ENCODE peak calls at places on chromosomes 6 and 20, in ten cellular contexts. L is ovary, F is neuronal stem cell, G is left ventricle myocardium inferior, A is mesendoderm, C is left lung, U is PC-3, I is esophagus muscularis mucosa, O is kidney, P is upper lobe of left lung. D is an unnamed sample. For H3K36me3, the result is how much of the 10 kb centered on the place peaks cover.

GRCh38 chr20:43726333-43726732 is 469 bp downstream of the GTSF1L start:
- DNase-seq in I (no peak), A (no peak), F (no peak), L (no peak), P (no peak), G (no peak), C (no peak), U (no peak), O (no peak), D (no peak)

GRCh38 chr6:135522975-135523692 is 25.6 kb upstream of the AHI1 start:
- DNase-seq in U (peak), L (no peak), G (no peak), C (no peak), P (no peak), F (no peak), I (no peak), A (no peak), O (no peak), D (no peak)

GRCh38 chr20:420169-420620 is 12.1 kb downstream of the RBCK1 start:
- DNase-seq in O (no peak), P (peak), A (no peak), U (no peak), C (peak), L (no peak), I (no peak), G (no peak), F (no peak), D (no peak)

GRCh38 chr20:59566631-59567524 is 37.5 kb upstream of the PHACTR3 start:
- DNase-seq in P (peak), F (no peak), G (no peak), A (no peak), I (no peak), C (no peak), L (no peak), U (no peak), O (no peak), D (no peak)

GRCh38 chr6:90088009-90088408 is 193.7 kb downstream of the GJA10 start:
- DNase-seq in G (no peak), A (no peak), O (no peak), L (no peak), U (peak), F (no peak), I (no peak), P (no peak), C (no peak), D (no peak)

GRCh38 chr6:161242779-161243693 is 30.8 kb downstream of the AGPAT4 start:
- DNase-seq in F (peak), A (peak), P (peak), L (no peak), I (no peak), C (peak), U (no peak), O (no peak), G (no peak), D (peak)

GRCh38 chr6:166223091-166223490 is 55.4 kb upstream of the TBXT start:
- DNase-seq in U (no peak), A (no peak), F (no peak), P (no peak), C (no peak), G (no peak), O (no peak), I (no peak), L (no peak), D (no peak)

GRCh38 chr6:29596381-29596900 is 11.5 kb downstream of the OR2H2 start:
- DNase-seq in L (no peak), P (no peak), I (no peak), U (no peak), C (no peak), O (no peak), G (no peak), A (peak), F (no peak), D (no peak)

GRCh38 chr6:134171517-134171916 is 119.1 kb upstream of the SLC2A12 start:
- DNase-seq in U (no peak), G (no peak), L (no peak), P (no peak), A (no peak), C (no peak), O (no peak), F (no peak), I (no peak), D (no peak)
- H3K36me3 ChIP-seq in U (under half), G (half or more), L (under half), P (half or more), A (under half), C (under half), O (under half), F (under half), I (under half), D (under half)

DNA sequence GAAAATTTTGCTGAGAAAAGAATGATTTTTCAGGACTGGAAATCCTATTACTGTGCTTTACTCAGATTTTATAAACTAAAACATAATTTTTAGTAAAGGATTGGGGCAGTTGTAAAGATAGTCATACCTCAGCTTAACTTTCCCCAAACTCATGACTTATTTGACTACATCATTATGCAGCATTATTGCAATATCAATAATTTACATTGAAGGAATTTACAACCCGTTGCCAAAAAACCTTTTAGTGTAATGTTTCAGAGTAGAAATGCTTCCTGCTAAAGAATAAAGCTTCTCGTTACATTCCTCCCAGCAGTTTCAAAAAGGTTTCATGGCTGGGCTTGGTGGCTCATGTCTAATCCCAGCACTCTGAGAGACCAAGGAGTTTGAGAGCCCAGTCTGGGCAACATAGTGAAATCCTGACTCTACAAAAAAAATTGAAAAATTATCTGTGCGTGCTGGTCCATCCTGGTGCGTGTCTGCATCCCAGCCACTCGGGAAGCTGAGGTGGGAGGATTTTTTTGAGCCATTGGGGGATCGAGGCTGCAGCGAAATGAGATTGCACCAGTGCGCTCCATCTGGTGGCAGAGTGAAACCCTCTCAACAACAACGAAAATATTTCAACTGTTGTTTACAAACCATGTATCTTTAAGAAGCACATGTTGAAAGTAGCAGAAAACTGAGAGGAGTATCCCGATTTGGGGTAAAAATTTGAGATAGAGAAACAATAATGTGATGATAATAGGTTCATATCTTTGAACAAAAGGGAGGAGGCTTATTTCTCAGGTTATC is 4.4 kb downstream of the AMD1 start:
- DNase-seq in U (peak), P (no peak), C (no peak), G (no peak), O (no peak), L (no peak), F (no peak), A (peak), I (no peak), D (no peak)
- H3K27ac ChIP-seq in U (no peak), P (no peak), C (no peak), G (peak), O (no peak), L (no peak), F (no peak), A (no peak), I (no peak), D (no peak)

DNA sequence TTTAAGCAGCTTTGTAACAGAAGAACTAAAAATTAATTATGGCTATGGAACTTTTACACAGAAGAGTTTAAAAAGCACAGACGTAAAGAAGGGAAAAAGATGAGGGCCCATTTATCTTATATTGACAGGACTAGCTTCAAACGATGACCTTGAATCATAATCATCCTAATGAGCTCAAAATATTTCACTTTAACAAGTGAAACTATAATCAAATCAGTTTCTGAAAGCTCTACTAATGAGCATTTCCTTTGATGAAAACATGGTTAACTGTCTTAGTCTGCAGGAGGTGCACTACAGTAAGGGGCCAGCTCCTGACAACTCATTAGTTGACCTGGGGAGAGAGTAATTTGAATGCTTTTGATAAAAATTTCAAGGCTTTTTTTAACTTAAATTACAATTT is 228.0 kb upstream of the DEFB112 start:
- DNase-seq in A (no peak), O (no peak), L (no peak), F (no peak), C (no peak), I (no peak), P (no peak), G (no peak), U (no peak), D (no peak)
- H3K36me3 ChIP-seq in A (under half), O (under half), L (under half), F (under half), C (under half), I (under half), P (under half), G (under half), U (under half), D (under half)

GRCh38 chr20:13684566-13685222 is 46.0 kb upstream of the TASP1 start:
- DNase-seq in F (no peak), O (no peak), I (no peak), U (no peak), L (no peak), G (no peak), A (no peak), C (no peak), P (no peak), D (no peak)

GRCh38 chr20:13683833-13684232 is 45.1 kb upstream of the TASP1 start:
- DNase-seq in P (no peak), O (no peak), A (peak), G (no peak), U (no peak), F (no peak), L (no peak), C (no peak), I (no peak), D (no peak)

GRCh38 chr20:13685623-13686022 is 46.9 kb upstream of the TASP1 start:
- DNase-seq in I (no peak), L (no peak), G (no peak), A (no peak), P (no peak), C (no peak), F (no peak), U (no peak), O (no peak), D (no peak)

GRCh38 chr20:13690948-13691347 is 52.2 kb upstream of the TASP1 start:
- DNase-seq in F (no peak), A (no peak), G (no peak), O (no peak), L (no peak), P (no peak), I (no peak), U (no peak), C (no peak), D (no peak)

DNA sequence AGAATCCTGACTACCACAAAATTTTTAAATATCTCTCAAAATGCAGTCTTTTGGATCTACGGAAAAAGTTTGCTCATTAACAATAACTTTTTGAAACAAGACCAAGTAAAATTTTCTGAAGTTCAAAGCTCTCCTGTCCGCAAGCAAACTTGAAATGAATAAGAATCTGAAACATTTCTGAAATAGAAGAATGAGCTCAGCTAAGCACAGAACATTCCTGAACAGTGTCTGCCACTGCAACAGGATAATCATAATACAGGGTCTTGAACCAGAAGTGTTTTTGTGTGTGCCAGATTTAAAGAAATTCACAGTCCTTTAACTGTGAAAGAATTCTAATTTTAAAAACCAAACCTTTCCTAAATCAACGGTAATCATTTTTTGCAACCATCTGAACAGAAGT is 49.1 kb upstream of the TASP1 start:
- DNase-seq in F (no peak), C (no peak), U (no peak), L (no peak), I (no peak), A (no peak), P (no peak), O (no peak), G (no peak), D (no peak)
- H3K27ac ChIP-seq in F (no peak), C (no peak), U (no peak), L (no peak), I (no peak), A (no peak), P (no peak), O (no peak), G (no peak), D (no peak)

D was measured in SJCRH30.